ENCODE peak calls at places on chromosomes 3 and 15, in eight cellular contexts. T, Q, I, L, X, S, C and O are unnamed samples.

GRCh38 chr3:13019243-13019701 is 54.0 kb downstream of the IQSEC1 start:
- DNase-seq in T (peak; percentile 87), Q (no peak), I (peak; percentile 69), L (no peak), X (peak; percentile 81), S (no peak), C (no peak), O (no peak)

GRCh38 chr3:133092676-133093075 is 54.5 kb downstream of the TMEM108 start:
- DNase-seq in T (no peak), Q (no peak), I (no peak), L (no peak), X (peak; percentile 49), S (no peak), C (no peak), O (no peak)

GRCh38 chr3:56926513-56927282 is 124.9 kb upstream of the ARHGEF3 start:
- DNase-seq in T (peak; percentile 66), Q (no peak), I (no peak), L (no peak), X (peak; percentile 78), S (no peak), C (no peak), O (no peak)

GRCh38 chr15:88834211-88834812 is 31.1 kb downstream of the ACAN start:
- DNase-seq in T (peak; percentile 59), Q (peak; percentile 52), I (peak; percentile 30), L (no peak), X (peak; percentile 16), S (no peak), C (peak; percentile 69), O (peak; percentile 44)

GRCh38 chr3:18740631-18741583 is 315.8 kb upstream of the SATB1 start:
- DNase-seq in T (no peak), Q (no peak), I (no peak), L (no peak), X (no peak), S (peak; percentile 59), C (no peak), O (no peak)

GRCh38 chr3:105367406-105368213 is 901 bp downstream of the ALCAM start:
- DNase-seq in T (peak; percentile 69), Q (peak; percentile 14), I (peak; percentile 54), L (peak; percentile 16), X (peak; percentile 82), S (peak; percentile 56), C (peak; percentile 48), O (peak; percentile 77)

GRCh38 chr3:49671291-49672288 is 2.6 kb upstream of the APEH start:
- DNase-seq in T (peak; percentile 51), Q (peak; percentile 83), I (peak; percentile 53), L (no peak), X (peak; percentile 57), S (peak; percentile 64), C (peak; percentile 73), O (peak; percentile 82)

GRCh38 chr15:65412556-65412955 is 10.2 kb downstream of the IGDCC4 start:
- DNase-seq in T (peak; percentile 20), Q (no peak), I (no peak), L (no peak), X (no peak), S (no peak), C (no peak), O (no peak)

GRCh38 chr15:91114301-91114700 is 14.2 kb downstream of the SV2B start:
- DNase-seq in T (no peak), Q (no peak), I (no peak), L (no peak), X (no peak), S (no peak), C (no peak), O (no peak)

GRCh38 chr15:66603301-66604179 is 37.7 kb upstream of the LCTL start:
- DNase-seq in T (peak; percentile 45), Q (peak; percentile 87), I (peak; percentile 60), L (no peak), X (peak; percentile 48), S (peak; percentile 26), C (peak; percentile 79), O (peak; percentile 82)

GRCh38 chr3:105715372-105715771 is 153.4 kb downstream of the CBLB start:
- DNase-seq in T (peak; percentile 74), Q (no peak), I (no peak), L (no peak), X (peak; percentile 80), S (no peak), C (no peak), O (peak; percentile 48)

GRCh38 chr15:91055548-91056331 is 33.3 kb upstream of the VPS33B start:
- DNase-seq in T (peak; percentile 63), Q (peak; percentile 84), I (peak; percentile 54), L (no peak), X (peak; percentile 49), S (no peak), C (peak; percentile 92), O (peak; percentile 77)

GRCh38 chr3:152283492-152284381 is 15.0 kb downstream of the MBNL1 start:
- DNase-seq in T (no peak), Q (no peak), I (no peak), L (no peak), X (no peak), S (no peak), C (peak; percentile 76), O (no peak)

GRCh38 chr3:126450219-126450618 is 25.5 kb downstream of the ZXDC start:
- DNase-seq in T (no peak), Q (no peak), I (no peak), L (no peak), X (no peak), S (no peak), C (no peak), O (no peak)